ENCODE peak calls at places on chromosomes 4 and X, in four cellular contexts. T is K562, O is GM12878, S is GM12891. Q is an unnamed sample.

GRCh38 chr4:105327222-105327621 is 146.6 kb downstream of the PPA2 start:
- DNase-seq in O (no peak), T (no peak), S (no peak), Q (no peak)

GRCh38 chrX:110806145-110806544 is 10.5 kb upstream of the CHRDL1 start:
- DNase-seq in S (no peak), T (no peak), O (no peak), Q (no peak)

GRCh38 chrX:10176121-10177003 is 19.6 kb downstream of the CLCN4 start:
- DNase-seq in T (no peak), O (no peak), S (no peak), Q (peak)

GRCh38 chrX:10106801-10107200 is 50.0 kb upstream of the CLCN4 start:
- DNase-seq in O (no peak), T (no peak), S (no peak), Q (no peak)

GRCh38 chrX:116246261-116246660 is 75.7 kb downstream of the AGTR2 start:
- DNase-seq in S (no peak), T (no peak), O (no peak), Q (no peak)

GRCh38 chr4:73984736-73985527 is 3.1 kb downstream of the PPBP start:
- DNase-seq in S (no peak), T (no peak), O (no peak), Q (no peak)

GRCh38 chr4:108361886-108362285 is 193.2 kb upstream of the LEF1 start:
- DNase-seq in T (peak), O (no peak), S (no peak), Q (no peak)

GRCh38 chr4:19698961-19699360 is 552.7 kb upstream of the SLIT2 start:
- DNase-seq in S (no peak), T (no peak), O (no peak), Q (no peak)

GRCh38 chr4:76341063-76341462 is 34.5 kb downstream of the STBD1 start:
- DNase-seq in O (no peak), S (no peak), T (peak), Q (peak)

GRCh38 chrX:38192007-38192625 is 28.6 kb downstream of the SRPX start:
- DNase-seq in S (no peak), O (no peak), T (peak), Q (no peak)

GRCh38 chr4:170446782-170447181 is 357.0 kb upstream of the AADAT start:
- DNase-seq in T (no peak), S (no peak), O (no peak), Q (no peak)

GRCh38 chrX:53280703-53281320 is 572 bp downstream of the IQSEC2 start:
- DNase-seq in T (no peak), S (no peak), O (no peak), Q (no peak)

GRCh38 chrX:2710041-2710471 is 19.0 kb downstream of the CD99 start:
- DNase-seq in S (no peak), T (no peak), O (no peak), Q (no peak)

GRCh38 chr4:147118523-147118922 is 172.9 kb upstream of the TTC29 start:
- DNase-seq in T (no peak), O (peak), S (no peak), Q (no peak)

GRCh38 chrX:51420610-51421009 is 75.8 kb downstream of the NUDT11 start:
- DNase-seq in S (no peak), O (no peak), T (peak), Q (no peak)

GRCh38 chr4:74531952-74532794 is 87.2 kb downstream of the AREG start:
- DNase-seq in S (no peak), T (peak), O (peak), Q (no peak)

GRCh38 chr4:53618321-53618720 is 27.0 kb upstream of the LNX1 start:
- DNase-seq in S (no peak), O (no peak), T (no peak), Q (no peak)

GRCh38 chr4:182142146-182143085 is 100.8 kb upstream of the TENM3 start:
- DNase-seq in S (no peak), T (no peak), O (no peak), Q (no peak)

GRCh38 chrX:131789664-131790063 is 233.4 kb upstream of the STK26 start:
- DNase-seq in O (no peak), T (no peak), S (no peak), Q (no peak)

GRCh38 chr4:108160741-108161352 is 7.9 kb downstream of the LEF1 start:
- DNase-seq in S (no peak), T (no peak), O (no peak), Q (no peak)

GRCh38 chr4:87843936-87844335 is 11.2 kb downstream of the MEPE start:
- DNase-seq in T (no peak), O (no peak), S (no peak), Q (peak)

GRCh38 chr4:98467627-98468072 is 190.8 kb downstream of the TSPAN5 start:
- DNase-seq in S (no peak), O (no peak), T (peak), Q (peak)

GRCh38 chr4:126396703-126397102 is 1081.9 kb downstream of the FAT4 start:
- DNase-seq in S (no peak), O (no peak), T (no peak), Q (peak)

GRCh38 chrX:66872771-66873170 is 233.9 kb upstream of the EDA2R start:
- DNase-seq in S (no peak), T (no peak), O (no peak), Q (no peak)

GRCh38 chr4:148399004-148399403 is 43.2 kb downstream of the NR3C2 start:
- DNase-seq in O (no peak), S (no peak), T (no peak), Q (no peak)

GRCh38 chrX:44918722-44919121 is 45.7 kb downstream of the KDM6A start:
- DNase-seq in T (no peak), O (no peak), S (no peak), Q (no peak)

DNA sequence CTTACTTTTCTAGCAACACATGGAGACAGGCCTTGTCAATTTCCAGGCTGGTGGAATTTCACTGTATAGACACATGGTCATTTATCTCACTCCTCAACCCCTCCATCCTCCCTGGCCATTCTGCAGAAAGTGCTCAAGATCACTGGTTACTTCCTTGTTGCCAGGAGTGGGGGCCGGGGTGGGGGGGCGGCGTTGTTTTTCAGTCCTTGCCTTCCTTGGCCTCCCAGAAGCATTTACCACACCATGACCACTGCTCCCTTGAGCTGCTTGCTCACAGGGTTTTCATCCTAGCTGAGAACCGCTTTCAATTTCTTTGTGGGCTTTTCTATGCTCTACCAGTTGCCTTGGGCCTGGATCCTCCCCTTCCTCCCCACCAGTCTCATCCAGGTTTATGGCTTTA is 14.1 kb upstream of the BCOR start:
- DNase-seq in S (no peak), O (no peak), T (no peak), Q (no peak)
- TF ChIP-seq SPI1 in S (no peak), O (no peak), T (no peak), Q (no peak)

GRCh38 chr4:150367326-150367725 is 214.6 kb upstream of the MAB21L2 start:
- DNase-seq in O (no peak), S (no peak), T (no peak), Q (no peak)

GRCh38 chr4:150368667-150369066 is 213.3 kb upstream of the MAB21L2 start:
- DNase-seq in O (no peak), T (no peak), S (no peak), Q (no peak)

GRCh38 chr4:150369434-150370141 is 212.4 kb upstream of the MAB21L2 start:
- DNase-seq in T (no peak), S (no peak), O (no peak), Q (no peak)

GRCh38 chr4:150363721-150364688 is 217.9 kb upstream of the MAB21L2 start:
- DNase-seq in O (no peak), S (no peak), T (no peak), Q (no peak)

GRCh38 chr4:150366487-150366999 is 215.4 kb upstream of the MAB21L2 start:
- DNase-seq in T (no peak), O (peak), S (peak), Q (no peak)
- TF ChIP-seq SPI1 in T (no peak), O (no peak), S (peak), Q (no peak)

DNA sequence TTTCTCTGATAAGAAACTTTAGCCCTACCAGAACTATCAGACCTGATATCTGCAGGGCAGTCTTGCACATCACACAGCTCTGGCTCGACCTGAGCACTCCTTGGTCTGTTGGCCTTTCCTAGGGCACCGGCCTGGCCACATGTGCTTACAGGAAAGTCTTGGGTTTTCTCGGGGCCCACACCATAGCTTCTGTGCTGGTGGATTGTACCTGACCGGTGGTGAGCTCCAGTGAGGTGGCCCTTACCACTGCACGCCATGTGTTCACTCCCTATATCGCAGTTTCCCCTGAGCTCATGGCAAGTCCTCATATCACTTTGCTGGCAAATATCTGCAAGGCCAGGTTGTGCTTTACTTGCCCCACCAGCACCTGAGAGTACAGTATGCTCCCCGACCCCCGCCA is 2637.4 kb downstream of the ARAP2 start:
- DNase-seq in O (no peak), T (no peak), S (no peak), Q (no peak)
- TF ChIP-seq SPI1 in O (no peak), T (no peak), S (no peak), Q (no peak)

GRCh38 chrX:29172880-29173279 is 585.6 kb downstream of the IL1RAPL1 start:
- DNase-seq in O (no peak), T (no peak), S (no peak), Q (no peak)
- TF ChIP-seq SPI1 in O (no peak), T (no peak), S (no peak), Q (no peak)

DNA sequence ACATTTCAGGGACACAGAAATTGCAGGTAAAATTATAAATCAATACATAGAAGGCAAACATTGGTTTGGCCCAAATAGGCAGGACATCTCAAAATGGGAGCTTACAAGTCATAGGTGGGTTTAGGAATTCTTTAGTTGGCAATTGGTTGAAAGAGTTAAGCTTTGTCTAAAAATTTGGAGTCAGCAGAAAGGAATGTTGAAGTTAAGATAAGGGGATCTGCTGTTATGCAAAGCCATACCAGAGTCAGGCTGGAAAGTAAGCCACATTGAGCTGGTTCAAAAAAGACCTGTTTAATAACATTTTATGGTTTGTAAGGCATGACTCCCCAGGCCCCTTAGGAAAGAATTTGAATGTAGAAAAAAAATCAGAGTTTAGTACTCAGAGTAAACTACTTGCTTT is 92.6 kb downstream of the IL13RA2 start:
- DNase-seq in T (no peak), O (no peak), S (no peak), Q (no peak)
- TF ChIP-seq SPI1 in T (no peak), O (no peak), S (no peak), Q (no peak)

DNA sequence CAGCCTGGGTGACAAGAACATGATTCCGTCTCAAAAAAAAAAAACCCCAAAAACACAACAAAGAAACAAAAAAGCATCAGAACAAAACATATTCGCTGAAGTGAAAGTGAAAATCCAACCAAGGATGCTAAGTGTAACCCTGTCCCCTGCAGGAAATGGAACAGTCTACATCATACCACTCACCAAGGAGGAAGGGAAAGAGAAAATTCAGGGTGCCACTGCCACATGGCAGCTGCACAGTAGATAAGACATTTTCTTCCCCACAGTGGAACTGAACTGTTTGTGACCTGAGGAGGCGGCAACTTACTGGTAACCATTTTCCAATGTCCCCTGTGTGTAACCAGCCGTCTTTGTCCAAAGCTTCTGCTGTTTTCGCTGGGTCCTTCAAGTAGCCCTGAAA is 28.2 kb upstream of the CENPU start:
- DNase-seq in O (peak), S (peak), T (no peak), Q (no peak)
- TF ChIP-seq SPI1 in O (peak), S (peak), T (no peak), Q (no peak)

DNA sequence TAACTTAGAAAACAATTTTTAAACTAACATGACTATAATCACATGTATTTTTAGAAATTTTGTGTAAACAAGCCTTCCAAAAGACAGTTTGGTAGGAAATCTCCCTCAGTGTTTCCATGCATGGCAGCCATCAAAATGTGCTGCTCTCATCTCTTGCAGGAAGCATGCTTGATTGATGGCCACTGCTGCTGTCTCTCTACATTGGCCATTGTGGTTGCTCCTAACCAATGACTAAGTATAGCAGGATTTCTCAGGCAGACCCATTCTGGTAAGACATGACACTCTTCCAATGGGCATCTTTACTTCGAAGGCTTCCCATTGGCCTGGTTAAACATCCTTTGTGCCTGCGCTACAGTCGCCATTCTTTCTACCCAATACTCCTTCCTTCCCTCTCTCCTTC is 78.9 kb upstream of the GUCY1A1 start:
- DNase-seq in T (no peak), O (no peak), S (no peak), Q (no peak)
- TF ChIP-seq SPI1 in T (no peak), O (no peak), S (no peak), Q (no peak)

DNA sequence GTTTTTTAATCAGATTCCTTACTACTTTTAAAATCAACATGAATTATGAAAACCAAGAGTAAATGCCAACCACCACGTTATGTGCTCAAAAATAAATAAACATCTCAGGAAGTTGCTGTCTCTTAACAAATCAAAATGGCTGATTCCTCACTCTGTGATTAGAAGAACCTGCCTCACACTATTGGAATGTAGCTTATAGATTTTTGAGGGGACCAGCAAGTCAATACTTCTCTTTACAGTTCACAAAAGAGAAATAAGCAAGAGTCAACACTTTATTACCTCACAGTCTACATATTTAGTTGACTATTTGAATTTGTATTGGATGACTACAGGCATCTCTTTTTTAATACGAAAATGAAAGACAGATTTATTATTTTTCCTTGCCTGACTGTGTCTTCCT is 1511.7 kb downstream of the ARAP2 start:
- DNase-seq in O (no peak), S (no peak), T (no peak), Q (no peak)
- TF ChIP-seq SPI1 in O (no peak), S (no peak), T (no peak), Q (no peak)

Q was measured in HL-60.